ENCODE peak calls at places on chromosomes 12 and 14, in nine cellular contexts. P is CD8-positive, alpha-beta T cell; C is NAMALWA; Z is CD4-positive, alpha-beta T cell; T is stimulated activated naive CD8-positive, alpha-beta T cell treated with anti-CD3 and anti-CD28 coated beads, Interleukin-15, Interleukin-2, amounts not matched to agents 100 U/mL and 50 U/mL, for 24 hours; R is activated B cell treated with CpG ODN at 0.5 μM for 24 hours; B is A673; K is erythroblast; F is skeletal muscle cell. U is an unnamed sample.

GRCh38 chr12:54197037-54197909 is 8.5 kb upstream of the SMUG1 start:
- DNase-seq in P (no peak), C (peak), Z (no peak), T (no peak), R (no peak), B (peak), K (no peak), F (no peak), U (peak)

GRCh38 chr14:96698846-96699543 is 98.2 kb upstream of the VRK1 start:
- DNase-seq in P (no peak), C (peak), Z (no peak), T (peak), R (no peak), B (no peak), K (no peak), F (no peak), U (no peak)

GRCh38 chr12:6295187-6295811 is 15.2 kb upstream of the PLEKHG6 start:
- DNase-seq in P (no peak), C (peak), Z (no peak), T (no peak), R (no peak), B (no peak), K (peak), F (no peak), U (peak)

GRCh38 chr12:12070674-12071661 is at the start of gene BCL2L14:
- DNase-seq in P (no peak), C (peak), Z (no peak), T (no peak), R (no peak), B (no peak), K (no peak), F (no peak), U (no peak)

GRCh38 chr12:68559984-68560822 is 50.5 kb upstream of the RAP1B start:
- DNase-seq in P (no peak), C (no peak), Z (no peak), T (no peak), R (no peak), B (peak), K (no peak), F (no peak), U (peak)

GRCh38 chr12:64566122-64566521 is 44.2 kb upstream of the RASSF3 start:
- DNase-seq in P (no peak), C (no peak), Z (no peak), T (no peak), R (no peak), B (no peak), K (no peak), F (no peak), U (peak)

GRCh38 chr12:89181271-89181920 is 170.9 kb downstream of the DUSP6 start:
- DNase-seq in P (no peak), C (no peak), Z (no peak), T (no peak), R (no peak), B (no peak), K (no peak), F (peak), U (peak)

GRCh38 chr12:116718578-116719454 is 19.1 kb downstream of the SPRING1 start:
- DNase-seq in P (no peak), C (no peak), Z (no peak), T (no peak), R (no peak), B (peak), K (no peak), F (no peak), U (peak)

GRCh38 chr12:13222076-13222475 is 25.6 kb downstream of the EMP1 start:
- DNase-seq in P (no peak), C (no peak), Z (no peak), T (no peak), R (no peak), B (no peak), K (peak), F (no peak), U (peak)

GRCh38 chr14:99339551-99339950 is 67.6 kb upstream of the BCL11B start:
- DNase-seq in P (no peak), C (no peak), Z (no peak), T (no peak), R (no peak), B (no peak), K (no peak), F (no peak), U (no peak)

GRCh38 chr12:93913845-93914244 is 234.5 kb upstream of the PLXNC1 start:
- DNase-seq in P (no peak), C (no peak), Z (no peak), T (no peak), R (no peak), B (peak), K (no peak), F (no peak), U (peak)

GRCh38 chr12:94074970-94075695 is 73.2 kb upstream of the PLXNC1 start:
- DNase-seq in P (no peak), C (peak), Z (no peak), T (no peak), R (no peak), B (peak), K (peak), F (peak), U (peak)

GRCh38 chr12:102955926-102956737 is 1.3 kb upstream of the ASCL1 start:
- DNase-seq in P (no peak), C (no peak), Z (no peak), T (no peak), R (no peak), B (no peak), K (no peak), F (no peak), U (no peak)

GRCh38 chr12:110689002-110689600 is at the start of gene HVCN1:
- DNase-seq in P (peak), C (no peak), Z (no peak), T (peak), R (peak), B (peak), K (no peak), F (no peak), U (no peak)

GRCh38 chr12:15268927-15269552 is 47.8 kb upstream of the RERG start:
- DNase-seq in P (no peak), C (peak), Z (peak), T (peak), R (no peak), B (peak), K (peak), F (no peak), U (peak)

GRCh38 chr14:32711103-32711680 is 227.5 kb upstream of the NPAS3 start:
- DNase-seq in P (no peak), C (peak), Z (no peak), T (peak), R (no peak), B (peak), K (peak), F (no peak), U (peak)

GRCh38 chr12:41293011-41293410 is 104.9 kb downstream of the PDZRN4 start:
- DNase-seq in P (no peak), C (no peak), Z (no peak), T (no peak), R (no peak), B (no peak), K (no peak), F (no peak), U (no peak)

GRCh38 chr12:49708851-49709250 is 1.6 kb upstream of the FMNL3 start:
- DNase-seq in P (no peak), C (no peak), Z (no peak), T (no peak), R (no peak), B (no peak), K (no peak), F (no peak), U (no peak)

U was measured in fibroblast of the aortic adventitia.